ENCODE peak calls at places on chromosome 4, in nine cellular contexts. One of them, this sample, is unnamed.

GRCh38 chr4:113162089-113162488 is 112.6 kb downstream of the ANK2 start:
- DNase-seq in H54: no peak
- DNase-seq in fibroblast of the aortic adventitia: no peak
- DNase-seq in fibroblast of pulmonary artery: no peak
- DNase-seq in bronchial epithelial cell: peak
- DNase-seq in NCI-H1092 treated with DMSO at 0.1 percent for 48 hours: no peak
- DNase-seq in NCI-H187: no peak
- DNase-seq in activated CD4-positive, alpha-beta T cell treated with anti-CD3 and anti-CD28 coated beads, Interleukin-2, amount 10 ng/mL, durations not matched to agents 7 days and 5 days: no peak
- DNase-seq in tibial artery: no peak
- DNase-seq in this sample: no peak

GRCh38 chr4:108492816-108493595 is 127.4 kb upstream of the RPL34 start:
- DNase-seq in H54: no peak
- DNase-seq in fibroblast of the aortic adventitia: peak
- DNase-seq in fibroblast of pulmonary artery: no peak
- DNase-seq in bronchial epithelial cell: peak
- DNase-seq in NCI-H1092 treated with DMSO at 0.1 percent for 48 hours: no peak
- DNase-seq in NCI-H187: no peak
- DNase-seq in activated CD4-positive, alpha-beta T cell treated with anti-CD3 and anti-CD28 coated beads, Interleukin-2, amount 10 ng/mL, durations not matched to agents 7 days and 5 days: peak
- DNase-seq in tibial artery: no peak
- DNase-seq in this sample: no peak

GRCh38 chr4:147754037-147754445 is 22.2 kb downstream of the ARHGAP10 start:
- DNase-seq in H54: no peak
- DNase-seq in fibroblast of the aortic adventitia: peak
- DNase-seq in fibroblast of pulmonary artery: peak
- DNase-seq in bronchial epithelial cell: peak
- DNase-seq in NCI-H1092 treated with DMSO at 0.1 percent for 48 hours: no peak
- DNase-seq in NCI-H187: no peak
- DNase-seq in activated CD4-positive, alpha-beta T cell treated with anti-CD3 and anti-CD28 coated beads, Interleukin-2, amount 10 ng/mL, durations not matched to agents 7 days and 5 days: no peak
- DNase-seq in tibial artery: no peak
- DNase-seq in this sample: no peak

GRCh38 chr4:113835005-113835404 is 73.5 kb upstream of the CAMK2D start:
- DNase-seq in H54: no peak
- DNase-seq in fibroblast of the aortic adventitia: peak
- DNase-seq in fibroblast of pulmonary artery: peak
- DNase-seq in bronchial epithelial cell: peak
- DNase-seq in NCI-H1092 treated with DMSO at 0.1 percent for 48 hours: no peak
- DNase-seq in NCI-H187: no peak
- DNase-seq in activated CD4-positive, alpha-beta T cell treated with anti-CD3 and anti-CD28 coated beads, Interleukin-2, amount 10 ng/mL, durations not matched to agents 7 days and 5 days: no peak
- DNase-seq in tibial artery: no peak
- DNase-seq in this sample: no peak

GRCh38 chr4:25585901-25586523 is 69.6 kb upstream of the SLC34A2 start:
- DNase-seq in H54: no peak
- DNase-seq in fibroblast of the aortic adventitia: no peak
- DNase-seq in fibroblast of pulmonary artery: no peak
- DNase-seq in bronchial epithelial cell: no peak
- DNase-seq in NCI-H1092 treated with DMSO at 0.1 percent for 48 hours: no peak
- DNase-seq in NCI-H187: no peak
- DNase-seq in activated CD4-positive, alpha-beta T cell treated with anti-CD3 and anti-CD28 coated beads, Interleukin-2, amount 10 ng/mL, durations not matched to agents 7 days and 5 days: no peak
- DNase-seq in tibial artery: no peak
- DNase-seq in this sample: no peak

GRCh38 chr4:159016527-159017137 is 86.2 kb upstream of the RAPGEF2 start:
- DNase-seq in H54: no peak
- DNase-seq in fibroblast of the aortic adventitia: no peak
- DNase-seq in fibroblast of pulmonary artery: peak
- DNase-seq in bronchial epithelial cell: no peak
- DNase-seq in NCI-H1092 treated with DMSO at 0.1 percent for 48 hours: peak
- DNase-seq in NCI-H187: no peak
- DNase-seq in activated CD4-positive, alpha-beta T cell treated with anti-CD3 and anti-CD28 coated beads, Interleukin-2, amount 10 ng/mL, durations not matched to agents 7 days and 5 days: no peak
- DNase-seq in tibial artery: no peak
- DNase-seq in this sample: no peak

GRCh38 chr4:54958236-54958635 is 167.2 kb downstream of the KDR start:
- DNase-seq in H54: no peak
- DNase-seq in fibroblast of the aortic adventitia: no peak
- DNase-seq in fibroblast of pulmonary artery: no peak
- DNase-seq in bronchial epithelial cell: no peak
- DNase-seq in NCI-H1092 treated with DMSO at 0.1 percent for 48 hours: no peak
- DNase-seq in NCI-H187: no peak
- DNase-seq in activated CD4-positive, alpha-beta T cell treated with anti-CD3 and anti-CD28 coated beads, Interleukin-2, amount 10 ng/mL, durations not matched to agents 7 days and 5 days: peak
- DNase-seq in tibial artery: no peak
- DNase-seq in this sample: peak

GRCh38 chr4:111398906-111399330 is 746.3 kb upstream of the FAM241A start:
- DNase-seq in H54: no peak
- DNase-seq in fibroblast of the aortic adventitia: peak
- DNase-seq in fibroblast of pulmonary artery: peak
- DNase-seq in bronchial epithelial cell: no peak
- DNase-seq in NCI-H1092 treated with DMSO at 0.1 percent for 48 hours: no peak
- DNase-seq in NCI-H187: no peak
- DNase-seq in activated CD4-positive, alpha-beta T cell treated with anti-CD3 and anti-CD28 coated beads, Interleukin-2, amount 10 ng/mL, durations not matched to agents 7 days and 5 days: no peak
- DNase-seq in tibial artery: no peak
- DNase-seq in this sample: no peak

GRCh38 chr4:54784188-54784671 is 126.5 kb downstream of the KIT start:
- DNase-seq in H54: no peak
- DNase-seq in fibroblast of the aortic adventitia: peak
- DNase-seq in fibroblast of pulmonary artery: peak
- DNase-seq in bronchial epithelial cell: no peak
- DNase-seq in NCI-H1092 treated with DMSO at 0.1 percent for 48 hours: no peak
- DNase-seq in NCI-H187: no peak
- DNase-seq in activated CD4-positive, alpha-beta T cell treated with anti-CD3 and anti-CD28 coated beads, Interleukin-2, amount 10 ng/mL, durations not matched to agents 7 days and 5 days: no peak
- DNase-seq in tibial artery: peak
- DNase-seq in this sample: peak

GRCh38 chr4:81142744-81143143 is 72.3 kb downstream of the PRKG2 start:
- DNase-seq in H54: no peak
- DNase-seq in fibroblast of the aortic adventitia: peak
- DNase-seq in fibroblast of pulmonary artery: peak
- DNase-seq in bronchial epithelial cell: peak
- DNase-seq in NCI-H1092 treated with DMSO at 0.1 percent for 48 hours: no peak
- DNase-seq in NCI-H187: no peak
- DNase-seq in activated CD4-positive, alpha-beta T cell treated with anti-CD3 and anti-CD28 coated beads, Interleukin-2, amount 10 ng/mL, durations not matched to agents 7 days and 5 days: no peak
- DNase-seq in tibial artery: no peak
- DNase-seq in this sample: no peak

GRCh38 chr4:153556441-153556815 is 90.3 kb downstream of the TMEM131L start:
- DNase-seq in H54: no peak
- DNase-seq in fibroblast of the aortic adventitia: no peak
- DNase-seq in fibroblast of pulmonary artery: no peak
- DNase-seq in bronchial epithelial cell: no peak
- DNase-seq in NCI-H1092 treated with DMSO at 0.1 percent for 48 hours: no peak
- DNase-seq in NCI-H187: no peak
- DNase-seq in activated CD4-positive, alpha-beta T cell treated with anti-CD3 and anti-CD28 coated beads, Interleukin-2, amount 10 ng/mL, durations not matched to agents 7 days and 5 days: no peak
- DNase-seq in tibial artery: no peak
- DNase-seq in this sample: no peak

GRCh38 chr4:70927502-70928139 is 25.5 kb downstream of the MOB1B start:
- DNase-seq in H54: no peak
- DNase-seq in fibroblast of the aortic adventitia: no peak
- DNase-seq in fibroblast of pulmonary artery: no peak
- DNase-seq in bronchial epithelial cell: no peak
- DNase-seq in NCI-H1092 treated with DMSO at 0.1 percent for 48 hours: no peak
- DNase-seq in NCI-H187: no peak
- DNase-seq in activated CD4-positive, alpha-beta T cell treated with anti-CD3 and anti-CD28 coated beads, Interleukin-2, amount 10 ng/mL, durations not matched to agents 7 days and 5 days: peak
- DNase-seq in tibial artery: no peak
- DNase-seq in this sample: no peak

GRCh38 chr4:40736910-40737309 is 12.8 kb upstream of the NSUN7 start:
- DNase-seq in H54: no peak
- DNase-seq in fibroblast of the aortic adventitia: peak
- DNase-seq in fibroblast of pulmonary artery: peak
- DNase-seq in bronchial epithelial cell: peak
- DNase-seq in NCI-H1092 treated with DMSO at 0.1 percent for 48 hours: peak
- DNase-seq in NCI-H187: no peak
- DNase-seq in activated CD4-positive, alpha-beta T cell treated with anti-CD3 and anti-CD28 coated beads, Interleukin-2, amount 10 ng/mL, durations not matched to agents 7 days and 5 days: peak
- DNase-seq in tibial artery: no peak
- DNase-seq in this sample: no peak

GRCh38 chr4:96356591-96357360 is 516.9 kb downstream of the PDHA2 start:
- DNase-seq in H54: no peak
- DNase-seq in fibroblast of the aortic adventitia: no peak
- DNase-seq in fibroblast of pulmonary artery: peak
- DNase-seq in bronchial epithelial cell: peak
- DNase-seq in NCI-H1092 treated with DMSO at 0.1 percent for 48 hours: no peak
- DNase-seq in NCI-H187: no peak
- DNase-seq in activated CD4-positive, alpha-beta T cell treated with anti-CD3 and anti-CD28 coated beads, Interleukin-2, amount 10 ng/mL, durations not matched to agents 7 days and 5 days: no peak
- DNase-seq in tibial artery: no peak
- DNase-seq in this sample: no peak

GRCh38 chr4:76147454-76148141 is 599 bp downstream of the NUP54 start:
- DNase-seq in H54: peak
- DNase-seq in fibroblast of the aortic adventitia: peak
- DNase-seq in fibroblast of pulmonary artery: peak
- DNase-seq in bronchial epithelial cell: peak
- DNase-seq in NCI-H1092 treated with DMSO at 0.1 percent for 48 hours: peak
- DNase-seq in NCI-H187: no peak
- DNase-seq in activated CD4-positive, alpha-beta T cell treated with anti-CD3 and anti-CD28 coated beads, Interleukin-2, amount 10 ng/mL, durations not matched to agents 7 days and 5 days: peak
- DNase-seq in tibial artery: peak
- DNase-seq in this sample: peak

GRCh38 chr4:112099701-112100289 is 45.5 kb upstream of the FAM241A start:
- DNase-seq in H54: peak
- DNase-seq in fibroblast of the aortic adventitia: peak
- DNase-seq in fibroblast of pulmonary artery: peak
- DNase-seq in bronchial epithelial cell: peak
- DNase-seq in NCI-H1092 treated with DMSO at 0.1 percent for 48 hours: peak
- DNase-seq in NCI-H187: no peak
- DNase-seq in activated CD4-positive, alpha-beta T cell treated with anti-CD3 and anti-CD28 coated beads, Interleukin-2, amount 10 ng/mL, durations not matched to agents 7 days and 5 days: no peak
- DNase-seq in tibial artery: no peak
- DNase-seq in this sample: no peak

GRCh38 chr4:54228563-54229501 is at the start of gene PDGFRA:
- DNase-seq in H54: no peak
- DNase-seq in fibroblast of the aortic adventitia: peak
- DNase-seq in fibroblast of pulmonary artery: peak
- DNase-seq in bronchial epithelial cell: no peak
- DNase-seq in NCI-H1092 treated with DMSO at 0.1 percent for 48 hours: no peak
- DNase-seq in NCI-H187: no peak
- DNase-seq in activated CD4-positive, alpha-beta T cell treated with anti-CD3 and anti-CD28 coated beads, Interleukin-2, amount 10 ng/mL, durations not matched to agents 7 days and 5 days: no peak
- DNase-seq in tibial artery: peak
- DNase-seq in this sample: peak

GRCh38 chr4:6196871-6197270 is 3.5 kb downstream of the JAKMIP1 start:
- DNase-seq in H54: no peak
- DNase-seq in fibroblast of the aortic adventitia: no peak
- DNase-seq in fibroblast of pulmonary artery: no peak
- DNase-seq in bronchial epithelial cell: no peak
- DNase-seq in NCI-H1092 treated with DMSO at 0.1 percent for 48 hours: no peak
- DNase-seq in NCI-H187: no peak
- DNase-seq in activated CD4-positive, alpha-beta T cell treated with anti-CD3 and anti-CD28 coated beads, Interleukin-2, amount 10 ng/mL, durations not matched to agents 7 days and 5 days: no peak
- DNase-seq in tibial artery: no peak
- DNase-seq in this sample: no peak

GRCh38 chr4:8352368-8353157 is 83.0 kb downstream of the HTRA3 start:
- DNase-seq in H54: no peak
- DNase-seq in fibroblast of the aortic adventitia: no peak
- DNase-seq in fibroblast of pulmonary artery: no peak
- DNase-seq in bronchial epithelial cell: no peak
- DNase-seq in NCI-H1092 treated with DMSO at 0.1 percent for 48 hours: no peak
- DNase-seq in NCI-H187: no peak
- DNase-seq in activated CD4-positive, alpha-beta T cell treated with anti-CD3 and anti-CD28 coated beads, Interleukin-2, amount 10 ng/mL, durations not matched to agents 7 days and 5 days: no peak
- DNase-seq in tibial artery: peak
- DNase-seq in this sample: no peak

GRCh38 chr4:149719806-149720205 is 95.8 kb downstream of the IQCM start:
- DNase-seq in H54: no peak
- DNase-seq in fibroblast of the aortic adventitia: no peak
- DNase-seq in fibroblast of pulmonary artery: no peak
- DNase-seq in bronchial epithelial cell: no peak
- DNase-seq in NCI-H1092 treated with DMSO at 0.1 percent for 48 hours: no peak
- DNase-seq in NCI-H187: no peak
- DNase-seq in activated CD4-positive, alpha-beta T cell treated with anti-CD3 and anti-CD28 coated beads, Interleukin-2, amount 10 ng/mL, durations not matched to agents 7 days and 5 days: no peak
- DNase-seq in tibial artery: no peak
- DNase-seq in this sample: no peak

GRCh38 chr4:125827338-125828074 is 512.8 kb downstream of the FAT4 start:
- DNase-seq in H54: no peak
- DNase-seq in fibroblast of the aortic adventitia: no peak
- DNase-seq in fibroblast of pulmonary artery: no peak
- DNase-seq in bronchial epithelial cell: no peak
- DNase-seq in NCI-H1092 treated with DMSO at 0.1 percent for 48 hours: no peak
- DNase-seq in NCI-H187: no peak
- DNase-seq in activated CD4-positive, alpha-beta T cell treated with anti-CD3 and anti-CD28 coated beads, Interleukin-2, amount 10 ng/mL, durations not matched to agents 7 days and 5 days: no peak
- DNase-seq in tibial artery: no peak
- DNase-seq in this sample: no peak

GRCh38 chr4:8162625-8163024 is 4.0 kb upstream of the ABLIM2 start:
- DNase-seq in H54: no peak
- DNase-seq in fibroblast of the aortic adventitia: no peak
- DNase-seq in fibroblast of pulmonary artery: no peak
- DNase-seq in bronchial epithelial cell: peak
- DNase-seq in NCI-H1092 treated with DMSO at 0.1 percent for 48 hours: peak
- DNase-seq in NCI-H187: peak
- DNase-seq in activated CD4-positive, alpha-beta T cell treated with anti-CD3 and anti-CD28 coated beads, Interleukin-2, amount 10 ng/mL, durations not matched to agents 7 days and 5 days: no peak
- DNase-seq in tibial artery: no peak
- DNase-seq in this sample: no peak

GRCh38 chr4:95640337-95640736 is 91.6 kb upstream of the UNC5C start:
- DNase-seq in H54: no peak
- DNase-seq in fibroblast of the aortic adventitia: no peak
- DNase-seq in fibroblast of pulmonary artery: no peak
- DNase-seq in bronchial epithelial cell: no peak
- DNase-seq in NCI-H1092 treated with DMSO at 0.1 percent for 48 hours: no peak
- DNase-seq in NCI-H187: no peak
- DNase-seq in activated CD4-positive, alpha-beta T cell treated with anti-CD3 and anti-CD28 coated beads, Interleukin-2, amount 10 ng/mL, durations not matched to agents 7 days and 5 days: no peak
- DNase-seq in tibial artery: no peak
- DNase-seq in this sample: no peak

GRCh38 chr4:124459922-124460301 is 252.6 kb downstream of the ANKRD50 start:
- DNase-seq in H54: no peak
- DNase-seq in fibroblast of the aortic adventitia: no peak
- DNase-seq in fibroblast of pulmonary artery: peak
- DNase-seq in bronchial epithelial cell: no peak
- DNase-seq in NCI-H1092 treated with DMSO at 0.1 percent for 48 hours: no peak
- DNase-seq in NCI-H187: no peak
- DNase-seq in activated CD4-positive, alpha-beta T cell treated with anti-CD3 and anti-CD28 coated beads, Interleukin-2, amount 10 ng/mL, durations not matched to agents 7 days and 5 days: no peak
- DNase-seq in tibial artery: no peak
- DNase-seq in this sample: no peak

GRCh38 chr4:154618708-154619315 is 6.4 kb upstream of the FGG start:
- DNase-seq in H54: no peak
- DNase-seq in fibroblast of the aortic adventitia: peak
- DNase-seq in fibroblast of pulmonary artery: peak
- DNase-seq in bronchial epithelial cell: peak
- DNase-seq in NCI-H1092 treated with DMSO at 0.1 percent for 48 hours: peak
- DNase-seq in NCI-H187: no peak
- DNase-seq in activated CD4-positive, alpha-beta T cell treated with anti-CD3 and anti-CD28 coated beads, Interleukin-2, amount 10 ng/mL, durations not matched to agents 7 days and 5 days: peak
- DNase-seq in tibial artery: no peak
- DNase-seq in this sample: peak

GRCh38 chr4:74111990-74112389 is 13.0 kb upstream of the CXCL2 start:
- DNase-seq in H54: no peak
- DNase-seq in fibroblast of the aortic adventitia: peak
- DNase-seq in fibroblast of pulmonary artery: peak
- DNase-seq in bronchial epithelial cell: peak
- DNase-seq in NCI-H1092 treated with DMSO at 0.1 percent for 48 hours: no peak
- DNase-seq in NCI-H187: no peak
- DNase-seq in activated CD4-positive, alpha-beta T cell treated with anti-CD3 and anti-CD28 coated beads, Interleukin-2, amount 10 ng/mL, durations not matched to agents 7 days and 5 days: no peak
- DNase-seq in tibial artery: peak
- DNase-seq in this sample: peak

GRCh38 chr4:3041192-3042142 is 32.9 kb downstream of the HTT-AS start:
- DNase-seq in H54: no peak
- DNase-seq in fibroblast of the aortic adventitia: peak
- DNase-seq in fibroblast of pulmonary artery: no peak
- DNase-seq in bronchial epithelial cell: peak
- DNase-seq in NCI-H1092 treated with DMSO at 0.1 percent for 48 hours: peak
- DNase-seq in NCI-H187: peak
- DNase-seq in activated CD4-positive, alpha-beta T cell treated with anti-CD3 and anti-CD28 coated beads, Interleukin-2, amount 10 ng/mL, durations not matched to agents 7 days and 5 days: peak
- DNase-seq in tibial artery: peak
- DNase-seq in this sample: peak

This sample was measured in lung.